ENCODE peak calls at places on chromosome 14, in nine cellular contexts. F is heart left ventricle, P is ascending aorta, G is Panc1, S is mammary epithelial cell, M is H9, A is A673, Y is A549, I is cardiac muscle cell. W is an unnamed sample.

GRCh38 chr14:93892505-93892839 is 34.7 kb upstream of the FAM181A start:
- DNase-seq in F (no peak), P (no peak), G (no peak), S (no peak), M (no peak), A (no peak), Y (no peak), I (no peak), W (no peak)

GRCh38 chr14:61562321-61563161 is 132.8 kb upstream of the HIF1A start:
- DNase-seq in F (no peak), P (no peak), G (no peak), S (peak; percentile 100), M (no peak), A (no peak), Y (peak; percentile 95), I (peak; percentile 97), W (no peak)

GRCh38 chr14:24991821-24992220 is 58.1 kb downstream of the STXBP6 start:
- DNase-seq in F (no peak), P (no peak), G (no peak), S (no peak), M (no peak), A (no peak), Y (no peak), I (no peak), W (no peak)

GRCh38 chr14:32702571-32702970 is 236.1 kb upstream of the NPAS3 start:
- DNase-seq in F (peak; percentile 42), P (peak; percentile 41), G (no peak), S (peak; percentile 21), M (peak; percentile 73), A (no peak), Y (no peak), I (peak; percentile 40), W (peak; percentile 27)

GRCh38 chr14:104292084-104292970 is 153.9 kb downstream of the KIF26A start:
- DNase-seq in F (no peak), P (no peak), G (no peak), S (no peak), M (peak; percentile 51), A (no peak), Y (no peak), I (no peak), W (no peak)

GRCh38 chr14:105938055-105938863 is 411.9 kb downstream of the TMEM121 start:
- DNase-seq in F (peak; percentile 6), P (no peak), G (no peak), S (no peak), M (no peak), A (no peak), Y (no peak), I (no peak), W (no peak)

GRCh38 chr14:77872971-77873370 is 73.1 kb downstream of the ADCK1 start:
- DNase-seq in F (no peak), P (no peak), G (no peak), S (no peak), M (no peak), A (no peak), Y (no peak), I (no peak), W (no peak)

GRCh38 chr14:89227490-89227834 is 189.6 kb downstream of the FOXN3 start:
- DNase-seq in F (no peak), P (no peak), G (no peak), S (no peak), M (no peak), A (no peak), Y (no peak), I (no peak), W (no peak)

GRCh38 chr14:62162998-62163589 is 400.9 kb downstream of the SNAPC1 start:
- DNase-seq in F (no peak), P (no peak), G (peak; percentile 38), S (peak; percentile 19), M (peak; percentile 35), A (peak; percentile 74), Y (peak; percentile 23), I (peak; percentile 64), W (no peak)

GRCh38 chr14:25097120-25097519 is 47.2 kb upstream of the STXBP6 start:
- DNase-seq in F (no peak), P (no peak), G (no peak), S (no peak), M (no peak), A (no peak), Y (no peak), I (no peak), W (no peak)

GRCh38 chr14:34699873-34700621 is 14.3 kb downstream of the CFL2 start:
- DNase-seq in F (no peak), P (no peak), G (peak; percentile 93), S (peak; percentile 79), M (no peak), A (peak; percentile 68), Y (peak; percentile 65), I (peak; percentile 84), W (no peak)

GRCh38 chr14:37122919-37123639 is 49.3 kb downstream of the SLC25A21 start:
- DNase-seq in F (no peak), P (no peak), G (no peak), S (no peak), M (no peak), A (no peak), Y (no peak), I (no peak), W (no peak)

GRCh38 chr14:105340821-105341408 is 26.4 kb downstream of the PACS2 start:
- DNase-seq in F (no peak), P (no peak), G (no peak), S (no peak), M (no peak), A (no peak), Y (no peak), I (no peak), W (no peak)

GRCh38 chr14:68729556-68729955 is 63.3 kb downstream of the ZFP36L1 start:
- DNase-seq in F (peak; percentile 44), P (no peak), G (no peak), S (no peak), M (no peak), A (no peak), Y (no peak), I (no peak), W (no peak)

GRCh38 chr14:76377675-76378074 is 1.7 kb downstream of the ESRRB start:
- DNase-seq in F (no peak), P (no peak), G (no peak), S (no peak), M (no peak), A (no peak), Y (no peak), I (no peak), W (no peak)

GRCh38 chr14:63130531-63130930 is 73.7 kb upstream of the RHOJ start:
- DNase-seq in F (no peak), P (no peak), G (no peak), S (no peak), M (no peak), A (no peak), Y (no peak), I (no peak), W (no peak)

GRCh38 chr14:102074415-102074964 is 12.4 kb downstream of the HSP90AA1 start:
- DNase-seq in F (no peak), P (no peak), G (no peak), S (no peak), M (no peak), A (no peak), Y (no peak), I (no peak), W (no peak)

GRCh38 chr14:105330491-105330895 is 15.9 kb downstream of the PACS2 start:
- DNase-seq in F (no peak), P (no peak), G (no peak), S (peak; percentile 50), M (no peak), A (peak; percentile 59), Y (no peak), I (peak; percentile 66), W (no peak)

GRCh38 chr14:102591372-102591943 is 991 bp upstream of the RCOR1 start:
- DNase-seq in F (peak; percentile 66), P (no peak), G (no peak), S (no peak), M (no peak), A (peak; percentile 56), Y (no peak), I (peak; percentile 47), W (no peak)

GRCh38 chr14:105865266-105865903 is 339.0 kb downstream of the TMEM121 start:
- DNase-seq in F (peak; percentile 9), P (no peak), G (no peak), S (no peak), M (peak; percentile 9), A (no peak), Y (no peak), I (no peak), W (no peak)

GRCh38 chr14:39641224-39641623 is 209.0 kb upstream of the FBXO33 start:
- DNase-seq in F (no peak), P (no peak), G (no peak), S (no peak), M (no peak), A (no peak), Y (no peak), I (no peak), W (no peak)
- H3K9me3 ChIP-seq in F (no peaks in the 10 kb centered on the region), P (no peaks in the 10 kb centered on the region), G (no peaks in the 10 kb centered on the region), S (peaks cover 15% of the 10 kb centered on the region), M (no peaks in the 10 kb centered on the region), A (no peaks in the 10 kb centered on the region), Y (no peaks in the 10 kb centered on the region), I (no peaks in the 10 kb centered on the region), W (no peaks in the 10 kb centered on the region)

GRCh38 chr14:51845811-51846210 is 14.6 kb upstream of the GNG2 start:
- DNase-seq in F (no peak), P (no peak), G (no peak), S (no peak), M (no peak), A (no peak), Y (no peak), I (peak; percentile 17), W (no peak)
- H3K4me1 ChIP-seq in F (no peaks in the 10 kb centered on the region), P (no peaks in the 10 kb centered on the region), G (no peaks in the 10 kb centered on the region), S (peaks cover 19% of the 10 kb centered on the region), M (peaks cover 5% of the 10 kb centered on the region), A (peaks cover 7% of the 10 kb centered on the region), Y (peaks cover 7% of the 10 kb centered on the region), I (peaks cover 13% of the 10 kb centered on the region), W (no peaks in the 10 kb centered on the region)

DNA sequence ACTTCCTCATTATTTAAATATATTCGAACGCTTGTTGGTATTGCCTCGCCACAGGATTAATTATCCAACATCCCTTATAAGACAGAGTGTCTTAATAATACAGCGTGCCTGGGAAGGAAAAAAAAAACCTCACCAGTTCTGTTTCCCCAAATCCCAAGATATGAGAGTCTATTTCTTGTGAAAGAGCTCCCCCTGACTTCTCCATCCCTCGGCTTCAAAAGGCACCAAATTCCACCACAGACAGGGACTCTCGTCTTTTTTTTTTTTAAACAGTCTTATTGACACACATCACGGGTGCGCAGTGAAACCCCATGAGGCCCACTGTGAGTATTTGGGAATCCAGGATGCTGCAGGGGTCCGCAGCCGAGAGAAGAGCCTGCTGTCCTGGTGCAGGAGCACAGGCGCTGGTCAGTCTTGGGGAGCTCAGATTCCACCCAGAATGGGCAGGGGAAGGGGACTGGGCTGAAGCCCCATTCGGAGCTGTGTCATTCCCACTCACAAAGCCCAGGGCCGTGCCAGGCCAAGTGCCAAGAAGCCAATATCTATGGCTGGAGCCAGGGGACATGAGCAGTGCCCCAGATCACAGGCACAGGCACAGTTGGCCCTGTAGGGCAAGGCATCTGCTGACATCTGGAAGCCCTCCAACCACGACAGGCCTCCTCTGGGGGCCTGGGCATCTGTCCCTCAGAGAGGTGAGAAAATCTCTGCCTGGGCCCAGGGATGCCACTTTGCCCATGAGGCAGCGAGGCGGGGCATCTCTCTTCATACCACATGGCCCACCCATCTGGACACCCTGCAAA is 71.9 kb downstream of the BCL11B start:
- DNase-seq in F (peak; percentile 34), P (no peak), G (no peak), S (no peak), M (no peak), A (peak; percentile 51), Y (no peak), I (peak; percentile 15), W (no peak)
- TF ChIP-seq CTCF in F (no peak), P (no peak), G (no peak), S (no peak), M (no peak), A (peak; percentile 24), Y (peak; percentile 23), I (no peak), W (no peak)

GRCh38 chr14:80135305-80136088 is 75.8 kb downstream of the DIO2 start:
- DNase-seq in F (peak; percentile 22), P (no peak), G (no peak), S (no peak), M (no peak), A (no peak), Y (no peak), I (no peak), W (no peak)
- H3K9me3 ChIP-seq in F (peaks cover 12% of the 10 kb centered on the region), P (no peaks in the 10 kb centered on the region), G (no peaks in the 10 kb centered on the region), S (no peaks in the 10 kb centered on the region), M (peaks cover 14% of the 10 kb centered on the region), A (peaks cover 3% of the 10 kb centered on the region), Y (peaks cover 13% of the 10 kb centered on the region), I (no peaks in the 10 kb centered on the region), W (peaks cover 6% of the 10 kb centered on the region)